ENCODE peak calls at places on chromosomes 13 and 19, in six cellular contexts. H is fibroblast of gingiva; S is endodermal cell; X is activated T-cell treated with anti-CD3 and anti-CD28 coated beads for 1 hour; Q is lung microvascular endothelial cell; F is stimulated activated CD4-positive, alpha-beta T cell treated with anti-CD3 and anti-CD28 coated beads, Interleukin-12 subunit alpha, Interleukin-12 subunit beta, amount 100 ng/mL, for 48 hours. L is an unnamed sample.
A peak's percentile ranks its signal among the peaks of the same experiment; 100 is the strongest.

GRCh38 chr13:37026778-37027177 is 26.2 kb downstream of the EXOSC8 start:
- DNase-seq in S (no peak), X (no peak), F (no peak), H (no peak), Q (peak; percentile 17), L (no peak)

GRCh38 chr19:32692727-32693061 is 1.1 kb downstream of the NUDT19 start:
- DNase-seq in H (no peak), X (no peak), Q (no peak), F (no peak), S (no peak), L (no peak)

GRCh38 chr13:96091164-96091931 is 1.4 kb downstream of the HS6ST3 start:
- DNase-seq in S (peak; percentile 80), H (peak; percentile 5), Q (peak; percentile 12), X (no peak), F (no peak), L (no peak)

GRCh38 chr13:100588350-100589177 is at the start of gene GGACT:
- DNase-seq in F (peak; percentile 75), H (peak; percentile 45), X (peak; percentile 82), S (peak; percentile 92), Q (peak; percentile 79), L (peak; percentile 40)

GRCh38 chr19:34018546-34018945 is 153.8 kb upstream of the LSM14A start:
- DNase-seq in Q (no peak), X (no peak), F (no peak), H (no peak), S (no peak), L (no peak)

GRCh38 chr19:4352701-4353121 is 9.3 kb downstream of the MPND start:
- DNase-seq in F (peak; percentile 60), X (peak; percentile 37), H (peak; percentile 60), S (peak; percentile 91), Q (peak; percentile 83), L (peak; percentile 36)

GRCh38 chr13:57569981-57570380 is 61.6 kb upstream of the PCDH17 start:
- DNase-seq in X (no peak), F (no peak), H (no peak), Q (no peak), S (no peak), L (no peak)

GRCh38 chr13:39835253-39835652 is 179.8 kb downstream of the COG6 start:
- DNase-seq in X (no peak), S (peak; percentile 56), F (no peak), Q (peak; percentile 33), H (no peak), L (no peak)

GRCh38 chr19:44587863-44588752 is 25.3 kb upstream of the IGSF23 start:
- DNase-seq in S (no peak), Q (peak; percentile 75), H (peak; percentile 94), X (no peak), F (peak; percentile 45), L (peak; percentile 45)

GRCh38 chr19:11052391-11052790 is 36.9 kb upstream of the LDLR start:
- DNase-seq in Q (no peak), F (no peak), X (no peak), H (no peak), S (no peak), L (no peak)

GRCh38 chr13:23510544-23510916 is 59.7 kb upstream of the TNFRSF19 start:
- DNase-seq in F (no peak), H (peak; percentile 85), Q (no peak), X (no peak), S (no peak), L (no peak)

GRCh38 chr19:35856546-35857149 is at the start of gene KIRREL2:
- DNase-seq in X (no peak), F (no peak), Q (no peak), S (peak; percentile 84), H (no peak), L (no peak)

GRCh38 chr13:50826035-50826434 is 17.5 kb downstream of the DLEU7 start:
- DNase-seq in F (no peak), X (no peak), Q (no peak), S (peak; percentile 70), H (no peak), L (no peak)

GRCh38 chr19:16814526-16815100 is 14.6 kb upstream of the SIN3B start:
- DNase-seq in H (peak; percentile 44), X (no peak), Q (no peak), F (no peak), S (no peak), L (no peak)

GRCh38 chr19:5481957-5482356 is 26.7 kb downstream of the ZNRF4 start:
- DNase-seq in S (no peak), Q (no peak), H (no peak), X (no peak), F (no peak), L (no peak)

GRCh38 chr19:12647490-12648071 is 19.0 kb downstream of the MAN2B1 start:
- DNase-seq in X (no peak), F (peak; percentile 37), S (peak; percentile 94), Q (peak; percentile 61), H (no peak), L (no peak)

GRCh38 chr19:51807925-51808324 is 13.0 kb downstream of the FPR3 start:
- DNase-seq in X (no peak), H (no peak), Q (no peak), S (no peak), F (no peak), L (no peak)

GRCh38 chr13:102597029-102598015 is 536 bp downstream of the TPP2 start:
- DNase-seq in S (peak; percentile 65), H (peak; percentile 42), F (no peak), Q (peak; percentile 16), X (peak; percentile 5), L (no peak)

GRCh38 chr19:54478677-54479266 is 5.7 kb upstream of the CDC42EP5 start:
- DNase-seq in Q (peak; percentile 73), H (peak; percentile 28), S (peak; percentile 83), F (no peak), X (no peak), L (no peak)